ENCODE peak calls at places on chromosome 7, in seven cellular contexts. M is aorta; G is tibial nerve; V is GM23248; J is progenitor cell of endocrine pancreas; C is fibroblast of villous mesenchyme; Y is activated CD4-positive, CD25-positive, alpha-beta regulatory T cell treated with anti-CD3 and anti-CD28 coated beads, Interleukin-2, amount 50 U/mL, for 72 hours. P is an unnamed sample.

GRCh38 chr7:2006231-2006771 is 226.4 kb downstream of the MAD1L1 start:
- DNase-seq in M (peak; percentile 55), J (no peak), G (no peak), V (no peak), Y (peak; percentile 26), C (no peak), P (no peak)

GRCh38 chr7:135672560-135673359 is 10.4 kb downstream of the STMP1 start:
- DNase-seq in Y (no peak), J (no peak), G (no peak), C (peak; percentile 73), M (no peak), V (peak; percentile 87), P (peak; percentile 68)

GRCh38 chr7:157517782-157518513 is 181.1 kb downstream of the DNAJB6 start:
- DNase-seq in J (peak; percentile 4), M (peak; percentile 33), C (no peak), G (peak; percentile 1), V (no peak), Y (no peak), P (no peak)

GRCh38 chr7:42238709-42239395 is 1.8 kb upstream of the GLI3 start:
- DNase-seq in J (no peak), Y (no peak), V (peak; percentile 91), G (no peak), M (no peak), C (peak; percentile 87), P (no peak)

GRCh38 chr7:89060234-89060633 is 264.7 kb upstream of the TEX47 start:
- DNase-seq in M (no peak), J (no peak), C (no peak), G (no peak), Y (no peak), V (no peak), P (no peak)

GRCh38 chr7:148623586-148624282 is 33.2 kb downstream of the C7orf33 start:
- DNase-seq in J (no peak), V (peak; percentile 53), G (no peak), M (no peak), C (peak; percentile 11), Y (no peak), P (no peak)

GRCh38 chr7:85702348-85702747 is 515.5 kb upstream of the SEMA3D start:
- DNase-seq in G (no peak), M (no peak), J (no peak), C (no peak), Y (no peak), V (no peak), P (no peak)

GRCh38 chr7:12647364-12648219 is 39.8 kb upstream of the ARL4A start:
- DNase-seq in J (no peak), V (peak; percentile 87), G (no peak), C (peak; percentile 79), M (no peak), Y (no peak), P (no peak)

GRCh38 chr7:94301024-94301588 is 93.6 kb upstream of the COL1A2 start:
- DNase-seq in C (peak; percentile 96), J (peak; percentile 18), V (peak; percentile 98), M (peak; percentile 93), Y (no peak), G (peak; percentile 44), P (peak; percentile 67)

GRCh38 chr7:137655804-137656203 is 191.0 kb downstream of the DGKI start:
- DNase-seq in G (no peak), Y (no peak), M (no peak), J (no peak), C (no peak), V (peak; percentile 40), P (no peak)

GRCh38 chr7:17584822-17585221 is 286.4 kb downstream of the AHR start:
- DNase-seq in G (no peak), V (peak; percentile 38), C (no peak), M (no peak), J (no peak), Y (no peak), P (no peak)

GRCh38 chr7:26863504-26864308 is 684 bp downstream of the SKAP2 start:
- DNase-seq in Y (no peak), G (peak; percentile 13), J (no peak), V (peak; percentile 52), M (no peak), C (peak; percentile 34), P (peak; percentile 45)

GRCh38 chr7:139058963-139059362 is 23.1 kb upstream of the ZC3HAV1L start:
- DNase-seq in G (no peak), C (no peak), M (no peak), J (no peak), Y (no peak), V (peak; percentile 58), P (no peak)

GRCh38 chr7:93902777-93903423 is 3.5 kb upstream of the GNGT1 start:
- DNase-seq in M (no peak), V (peak; percentile 51), J (no peak), C (peak; percentile 86), Y (no peak), G (no peak), P (peak; percentile 18)

GRCh38 chr7:126776506-126776905 is 476.2 kb downstream of the GRM8 start:
- DNase-seq in Y (no peak), J (no peak), G (no peak), C (no peak), M (no peak), V (no peak), P (no peak)

GRCh38 chr7:125357681-125358440 is 428.2 kb upstream of the POT1 start:
- DNase-seq in J (no peak), G (no peak), V (no peak), Y (no peak), C (no peak), M (no peak), P (no peak)

GRCh38 chr7:6375346-6376101 is 72.2 kb downstream of the DAGLB start:
- DNase-seq in M (no peak), G (no peak), J (no peak), C (peak; percentile 54), V (peak; percentile 67), Y (peak; percentile 33), P (no peak)

GRCh38 chr7:46975493-46975892 is 606.4 kb downstream of the TNS3 start:
- DNase-seq in G (no peak), C (no peak), M (no peak), Y (no peak), V (no peak), J (no peak), P (no peak)

GRCh38 chr7:158782638-158783490 is 46.4 kb downstream of the ESYT2 start:
- DNase-seq in Y (no peak), M (peak; percentile 89), C (peak; percentile 63), G (peak; percentile 40), J (no peak), V (peak; percentile 85), P (peak; percentile 35)

GRCh38 chr7:100065452-100066186 is 15.9 kb downstream of the ZNF3 start:
- DNase-seq in V (peak; percentile 49), G (no peak), C (peak; percentile 99), J (no peak), M (no peak), Y (no peak), P (no peak)

GRCh38 chr7:82294258-82294855 is 149.2 kb downstream of the CACNA2D1 start:
- DNase-seq in C (no peak), M (no peak), V (peak; percentile 65), J (no peak), Y (no peak), G (no peak), P (no peak)

GRCh38 chr7:42522227-42522991 is 285.4 kb upstream of the GLI3 start:
- DNase-seq in Y (no peak), C (peak; percentile 84), J (no peak), G (no peak), V (no peak), M (no peak), P (no peak)

GRCh38 chr7:108311446-108312168 is 144.6 kb downstream of the NRCAM start:
- DNase-seq in J (no peak), C (no peak), V (peak; percentile 68), M (no peak), G (no peak), Y (no peak), P (no peak)

GRCh38 chr7:1169409-1170368 is 9.7 kb upstream of the ZFAND2A start:
- DNase-seq in Y (peak; percentile 85), C (peak; percentile 81), M (peak; percentile 93), V (peak; percentile 93), G (peak; percentile 76), J (peak; percentile 36), P (peak; percentile 52)

GRCh38 chr7:52726493-52726892 is 308.9 kb upstream of the POM121L12 start:
- DNase-seq in V (no peak), J (no peak), Y (no peak), M (no peak), G (no peak), C (no peak), P (no peak)

GRCh38 chr7:66315192-66315591 is 110.1 kb downstream of the TPST1 start:
- DNase-seq in G (no peak), V (no peak), Y (no peak), J (no peak), M (no peak), C (peak; percentile 63), P (no peak)

GRCh38 chr7:22319424-22320403 is 37.2 kb downstream of the RAPGEF5 start:
- DNase-seq in Y (no peak), M (no peak), C (no peak), J (no peak), V (no peak), G (no peak), P (no peak)

GRCh38 chr7:2175514-2175913 is 57.2 kb downstream of the MAD1L1 start:
- DNase-seq in V (peak; percentile 97), Y (no peak), M (no peak), J (no peak), G (no peak), C (peak; percentile 98), P (no peak)

GRCh38 chr7:107020400-107020799 is 24.1 kb upstream of the PRKAR2B start:
- DNase-seq in V (no peak), G (no peak), Y (no peak), C (no peak), M (no peak), J (no peak), P (no peak)

GRCh38 chr7:5620459-5620881 is 161.0 kb downstream of the RNF216 start:
- DNase-seq in Y (no peak), G (no peak), V (no peak), C (no peak), M (no peak), J (no peak), P (no peak)

GRCh38 chr7:88243345-88243909 is 23.6 kb upstream of the SRI start:
- DNase-seq in G (no peak), V (peak; percentile 66), J (no peak), Y (no peak), M (no peak), C (peak; percentile 52), P (peak; percentile 91)

GRCh38 chr7:54664235-54665228 is 94.5 kb downstream of the SEC61G start:
- DNase-seq in G (no peak), J (peak; percentile 75), M (peak; percentile 79), V (peak; percentile 43), C (peak; percentile 14), Y (no peak), P (peak; percentile 17)

GRCh38 chr7:46173526-46174191 is 252.6 kb upstream of the IGFBP3 start:
- DNase-seq in J (no peak), M (no peak), Y (no peak), G (no peak), C (peak; percentile 49), V (no peak), P (no peak)

P was measured in cerebellar cortex.